ENCODE peak calls at places on chromosomes 3 and 15, in four cellular contexts. C, S, I and W are unnamed samples.

GRCh38 chr3:8972614-8973013 is 9.3 kb upstream of the RAD18 start:
- DNase-seq in C (no peak), S (no peak), I (no peak), W (no peak)

GRCh38 chr3:38117163-38117716 is 19.7 kb downstream of the ACAA1 start:
- DNase-seq in C (no peak), S (no peak), I (no peak), W (peak; percentile 30)

GRCh38 chr3:134299185-134299887 is 48.7 kb upstream of the RYK start:
- DNase-seq in C (no peak), S (no peak), I (no peak), W (no peak)

GRCh38 chr3:115518100-115518852 is 105.0 kb upstream of the GAP43 start:
- DNase-seq in C (no peak), S (peak; percentile 33), I (peak; percentile 65), W (no peak)

GRCh38 chr15:99105516-99106341 is 849 bp downstream of the SYNM start:
- DNase-seq in C (peak; percentile 60), S (peak; percentile 36), I (no peak), W (peak; percentile 5)

GRCh38 chr15:59339252-59339672 is 33.4 kb downstream of the MYO1E start:
- DNase-seq in C (no peak), S (no peak), I (no peak), W (no peak)

GRCh38 chr3:36175113-36175812 is 205.0 kb upstream of the STAC start:
- DNase-seq in C (no peak), S (no peak), I (no peak), W (no peak)

GRCh38 chr3:126267169-126267975 is 87.0 kb upstream of the ALDH1L1 start:
- DNase-seq in C (peak; percentile 28), S (peak; percentile 76), I (peak; percentile 84), W (no peak)

GRCh38 chr3:175007316-175007715 is 148.2 kb downstream of the NAALADL2 start:
- DNase-seq in C (no peak), S (no peak), I (no peak), W (no peak)

GRCh38 chr3:42736081-42736480 is 33.5 kb upstream of the HHATL start:
- DNase-seq in C (no peak), S (no peak), I (no peak), W (no peak)

GRCh38 chr15:77023576-77024272 is 28.8 kb downstream of the PSTPIP1 start:
- DNase-seq in C (no peak), S (no peak), I (no peak), W (no peak)

GRCh38 chr3:16523778-16524177 is 10.3 kb upstream of the RFTN1 start:
- DNase-seq in C (no peak), S (no peak), I (no peak), W (no peak)

GRCh38 chr15:29044506-29044905 is 158.7 kb downstream of the APBA2 start:
- DNase-seq in C (no peak), S (no peak), I (no peak), W (no peak)

GRCh38 chr3:176906046-176906905 is 291.0 kb downstream of the TBL1XR1 start:
- DNase-seq in C (no peak), S (no peak), I (peak; percentile 73), W (no peak)

GRCh38 chr3:188840290-188840689 is 331.5 kb upstream of the TPRG1 start:
- DNase-seq in C (no peak), S (no peak), I (no peak), W (no peak)

GRCh38 chr3:126103121-126104027 is 19.4 kb upstream of the SLC41A3 start:
- DNase-seq in C (no peak), S (no peak), I (no peak), W (no peak)

GRCh38 chr3:113485161-113485609 is 29.8 kb downstream of the SPICE1 start:
- DNase-seq in C (no peak), S (no peak), I (no peak), W (peak; percentile 37)

GRCh38 chr3:168269019-168269418 is 173.3 kb upstream of the GOLIM4 start:
- DNase-seq in C (no peak), S (no peak), I (no peak), W (no peak)

GRCh38 chr15:70032509-70032908 is 65.2 kb downstream of the TLE3 start:
- DNase-seq in C (no peak), S (no peak), I (no peak), W (no peak)

GRCh38 chr3:187319699-187320302 is 28.3 kb upstream of the MASP1 start:
- DNase-seq in C (peak; percentile 33), S (peak; percentile 68), I (peak; percentile 34), W (peak; percentile 30)

GRCh38 chr3:197809356-197810020 is 18.4 kb downstream of the LRCH3 start:
- DNase-seq in C (no peak), S (no peak), I (no peak), W (no peak)

GRCh38 chr15:47196057-47196456 is 521.2 kb upstream of the SEMA6D start:
- DNase-seq in C (peak; percentile 6), S (peak; percentile 40), I (peak; percentile 77), W (peak; percentile 23)

GRCh38 chr3:3179407-3180094 is at the start of gene CRBN:
- DNase-seq in C (peak; percentile 88), S (peak; percentile 78), I (peak; percentile 43), W (peak; percentile 78)

GRCh38 chr3:11212301-11212613 is 58.0 kb downstream of the HRH1 start:
- DNase-seq in C (no peak), S (no peak), I (no peak), W (no peak)

GRCh38 chr15:57323806-57324589 is 52.3 kb upstream of the CGNL1 start:
- DNase-seq in C (peak; percentile 96), S (no peak), I (no peak), W (no peak)

GRCh38 chr15:98282656-98283332 is 322.3 kb downstream of the ARRDC4 start:
- DNase-seq in C (no peak), S (no peak), I (no peak), W (no peak)

GRCh38 chr15:90214553-90215205 is 13.5 kb downstream of the SEMA4B start:
- DNase-seq in C (peak; percentile 69), S (no peak), I (no peak), W (no peak)

GRCh38 chr3:144343777-144344176 is 372.2 kb downstream of the DIPK2A start:
- DNase-seq in C (no peak), S (no peak), I (no peak), W (no peak)

GRCh38 chr15:37773111-37773860 is 161.2 kb upstream of the TMCO5A start:
- DNase-seq in C (no peak), S (no peak), I (peak; percentile 53), W (no peak)

GRCh38 chr3:120682095-120682681 is at the start of gene HGD:
- DNase-seq in C (peak; percentile 28), S (no peak), I (no peak), W (no peak)

GRCh38 chr3:132342183-132342582 is 25.0 kb downstream of the ACP3 start:
- DNase-seq in C (no peak), S (no peak), I (no peak), W (no peak)

GRCh38 chr3:32313723-32314473 is 75.4 kb downstream of the CMTM8 start:
- DNase-seq in C (no peak), S (no peak), I (no peak), W (peak; percentile 16)

GRCh38 chr3:196624008-196624790 is 15.3 kb upstream of the NRROS start:
- DNase-seq in C (no peak), S (no peak), I (no peak), W (no peak)

GRCh38 chr3:39644176-39644575 is 165.2 kb upstream of the MYRIP start:
- DNase-seq in C (no peak), S (no peak), I (peak; percentile 44), W (no peak)

GRCh38 chr3:31442755-31443154 is 90.0 kb upstream of the STT3B start:
- DNase-seq in C (no peak), S (no peak), I (no peak), W (no peak)

GRCh38 chr3:99859855-99860254 is 42.2 kb downstream of the CMSS1 start:
- DNase-seq in C (no peak), S (no peak), I (peak; percentile 72), W (no peak)
- H3K27ac ChIP-seq in C (no peak overlapping the region), S (peak overlapping the region; percentile 79), I (no peak overlapping the region), W (no peak overlapping the region)

GRCh38 chr15:32649336-32649735 is 7.8 kb downstream of the SCG5 start:
- DNase-seq in C (peak; percentile 63), S (no peak), I (no peak), W (no peak)
- TF ChIP-seq CTCF in C (peak; percentile 55), S (no peak), I (peak; percentile 61), W (no peak)

GRCh38 chr15:67829647-67830504 is 4.6 kb downstream of the SKOR1 start:
- DNase-seq in C (no peak), S (no peak), I (no peak), W (no peak)
- H3K9me3 ChIP-seq in C (no peaks in the 10 kb centered on the region), S (no peaks in the 10 kb centered on the region), I (peaks cover 13% of the 10 kb centered on the region), W (no peaks in the 10 kb centered on the region)

GRCh38 chr15:80172401-80172800 is 19.6 kb downstream of the FAH start:
- DNase-seq in C (no peak), S (no peak), I (no peak), W (no peak)

GRCh38 chr15:80176443-80176842 is 23.6 kb downstream of the FAH start:
- DNase-seq in C (no peak), S (no peak), I (no peak), W (no peak)

GRCh38 chr15:80175436-80175835 is 22.6 kb downstream of the FAH start:
- DNase-seq in C (no peak), S (no peak), I (no peak), W (no peak)

GRCh38 chr15:80173022-80173759 is 20.4 kb downstream of the FAH start:
- DNase-seq in C (peak; percentile 74), S (peak; percentile 71), I (no peak), W (peak; percentile 65)

DNA sequence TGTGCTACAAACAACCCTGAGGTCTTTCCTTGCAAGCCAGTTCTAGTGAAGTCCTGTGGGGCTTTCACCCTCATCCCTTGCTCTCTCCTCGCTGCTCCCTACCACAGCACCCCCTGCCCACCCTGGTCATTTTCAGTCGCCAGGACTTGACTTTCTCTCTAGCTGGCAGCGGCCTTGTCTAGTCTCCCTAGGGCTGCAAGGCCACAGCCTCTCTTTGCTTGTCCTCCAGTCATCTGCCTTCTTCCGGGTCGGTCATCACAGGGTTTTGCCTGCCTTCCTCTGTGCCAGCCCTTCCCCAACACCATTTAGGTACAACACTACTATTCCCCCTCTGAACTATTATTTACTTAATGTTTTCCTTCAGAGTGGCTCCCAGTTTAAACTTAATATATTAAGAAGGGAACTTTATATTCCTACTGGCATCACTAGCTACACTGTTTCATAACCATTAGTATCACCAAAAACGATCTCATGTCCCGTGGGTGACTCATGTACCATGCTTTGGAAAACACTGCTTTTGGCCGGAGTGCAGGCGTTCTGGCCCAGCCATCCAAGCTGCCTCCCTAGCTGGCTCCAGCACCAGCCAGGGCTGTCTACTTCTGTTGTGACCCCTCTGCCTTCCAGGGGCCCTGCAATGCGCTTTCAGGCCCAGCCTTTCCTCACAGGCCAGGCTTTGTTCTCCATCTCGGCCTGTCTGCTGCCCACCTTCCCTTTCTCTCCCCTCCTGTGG is 21.4 kb downstream of the FAH start:
- DNase-seq in C (no peak), S (no peak), I (no peak), W (no peak)
- H3K27ac ChIP-seq in C (no peak overlapping the region), S (peak overlapping the region; percentile 58), I (peak overlapping the region; percentile 47), W (no peak overlapping the region)

DNA sequence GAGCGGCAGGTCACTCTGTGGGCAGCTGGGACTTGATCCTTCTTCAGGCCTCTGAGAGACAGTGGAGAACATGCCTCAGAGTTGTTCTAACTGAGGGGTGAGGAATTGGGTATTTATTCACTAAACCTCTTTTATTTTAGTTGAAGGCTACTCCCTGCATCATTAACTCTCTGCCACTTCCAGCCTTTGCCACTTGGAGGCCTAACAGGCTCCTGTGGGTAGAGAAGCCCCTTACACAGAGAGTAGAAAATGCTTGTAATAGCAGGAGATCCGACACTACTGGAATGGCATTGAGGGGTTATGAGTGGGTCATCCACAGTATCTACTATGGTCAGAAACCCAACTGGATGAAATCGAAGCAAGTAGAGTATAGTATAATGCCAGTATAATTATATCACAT is 81.7 kb downstream of the RYR3 start:
- DNase-seq in C (no peak), S (no peak), I (no peak), W (no peak)
- TF ChIP-seq CTCF in C (no peak), S (no peak), I (no peak), W (no peak)